ENCODE peak calls at places on chromosomes 1 and 21, in four cellular contexts. B is tibial artery; D is GM20000; G is CD4-positive, alpha-beta T cell. F is an unnamed sample.

GRCh38 chr1:97186381-97186780 is 464.8 kb downstream of the PTBP2 start:
- DNase-seq in B (no peak), D (no peak), G (no peak), F (no peak)

GRCh38 chr1:44237721-44238457 is 24.6 kb downstream of the DMAP1 start:
- DNase-seq in B (peak), D (peak), G (no peak), F (peak)

GRCh38 chr1:151935154-151935553 is 25.8 kb upstream of the THEM4 start:
- DNase-seq in B (no peak), D (no peak), G (no peak), F (no peak)

GRCh38 chr21:29187939-29188338 is 57.5 kb downstream of the MAP3K7CL start:
- DNase-seq in B (no peak), D (no peak), G (no peak), F (no peak)

GRCh38 chr1:143611159-143611558 is 360.6 kb downstream of the FAM72C start:
- DNase-seq in B (no peak), D (no peak), G (no peak), F (no peak)

GRCh38 chr21:36134820-36135390 is at the start of gene CBR3:
- DNase-seq in B (peak), D (peak), G (peak), F (peak)

GRCh38 chr1:8211251-8211619 is 106.7 kb upstream of the SLC45A1 start:
- DNase-seq in B (no peak), D (no peak), G (no peak), F (no peak)

GRCh38 chr21:38228115-38228514 is 28.7 kb upstream of the KCNJ15 start:
- DNase-seq in B (no peak), D (no peak), G (no peak), F (no peak)

GRCh38 chr1:22431965-22432364 is 19.7 kb upstream of the ZBTB40 start:
- DNase-seq in B (no peak), D (no peak), G (no peak), F (no peak)

GRCh38 chr1:105652109-105652508 is 1404.4 kb upstream of the PRMT6 start:
- DNase-seq in B (no peak), D (no peak), G (no peak), F (no peak)

GRCh38 chr1:118978914-118979701 is 9.0 kb downstream of the TBX15 start:
- DNase-seq in B (no peak), D (no peak), G (no peak), F (no peak)

GRCh38 chr1:219788091-219788490 is 140.3 kb downstream of the SLC30A10 start:
- DNase-seq in B (no peak), D (no peak), G (no peak), F (no peak)

GRCh38 chr21:38839683-38840286 is 34.1 kb downstream of the ETS2 start:
- DNase-seq in B (no peak), D (no peak), G (no peak), F (no peak)

GRCh38 chr1:212595787-212596714 is 12.5 kb upstream of the ATF3 start:
- DNase-seq in B (no peak), D (peak), G (no peak), F (no peak)

GRCh38 chr1:85818371-85818770 is 110.1 kb upstream of the ZNHIT6 start:
- DNase-seq in B (no peak), D (no peak), G (no peak), F (no peak)

DNA sequence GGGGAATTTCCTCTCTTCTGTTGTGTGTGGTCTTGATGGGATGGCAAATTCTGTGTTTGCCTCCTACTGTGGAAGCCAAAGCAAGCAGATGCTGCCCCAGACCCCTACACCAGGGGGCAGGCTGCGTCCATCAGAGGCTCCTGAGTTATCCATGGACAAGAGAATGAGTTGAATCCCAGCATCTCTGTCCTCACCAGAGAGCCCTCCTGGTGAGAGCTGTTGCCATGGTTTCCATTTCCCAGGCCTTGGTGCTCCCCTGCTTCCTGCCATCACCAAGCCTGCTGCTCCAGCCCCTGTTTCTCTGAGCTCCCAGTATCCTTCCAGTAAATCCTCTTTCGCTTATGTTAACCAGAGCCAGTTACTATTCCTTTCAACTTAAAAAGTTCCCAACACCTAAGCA is 20.4 kb upstream of the GNG12 start:
- DNase-seq in B (no peak), D (peak), G (no peak), F (peak)
- TF ChIP-seq CTCF in B (peak), D (no peak), G (no peak), F (peak)

GRCh38 chr21:39867198-39867650 is at the start of gene PCP4:
- DNase-seq in B (peak), D (peak), G (no peak), F (peak)
- TF ChIP-seq CTCF in B (peak), D (peak), G (peak), F (peak)

GRCh38 chr21:42849759-42850412 is 29.5 kb downstream of the WDR4 start:
- DNase-seq in B (no peak), D (no peak), G (no peak), F (no peak)

GRCh38 chr21:42851812-42852665 is 27.3 kb downstream of the WDR4 start:
- DNase-seq in B (no peak), D (no peak), G (no peak), F (no peak)

GRCh38 chr21:42850463-42850862 is 28.9 kb downstream of the WDR4 start:
- DNase-seq in B (no peak), D (no peak), G (no peak), F (no peak)

GRCh38 chr21:42848932-42849758 is 30.2 kb downstream of the WDR4 start:
- DNase-seq in B (no peak), D (no peak), G (no peak), F (no peak)

GRCh38 chr21:42850866-42851391 is 28.4 kb downstream of the WDR4 start:
- DNase-seq in B (no peak), D (peak), G (peak), F (no peak)
- TF ChIP-seq CTCF in B (no peak), D (peak), G (peak), F (peak)

GRCh38 chr1:214415131-214415530 is 134.2 kb downstream of the SMYD2 start:
- DNase-seq in B (no peak), D (no peak), G (no peak), F (no peak)

GRCh38 chr1:214418380-214418779 is 133.0 kb downstream of the PTPN14 start:
- DNase-seq in B (no peak), D (no peak), G (no peak), F (no peak)

GRCh38 chr1:214419650-214420049 is 131.8 kb downstream of the PTPN14 start:
- DNase-seq in B (no peak), D (no peak), G (no peak), F (no peak)

GRCh38 chr1:214416417-214417212 is 134.8 kb downstream of the PTPN14 start:
- DNase-seq in B (no peak), D (no peak), G (no peak), F (no peak)

DNA sequence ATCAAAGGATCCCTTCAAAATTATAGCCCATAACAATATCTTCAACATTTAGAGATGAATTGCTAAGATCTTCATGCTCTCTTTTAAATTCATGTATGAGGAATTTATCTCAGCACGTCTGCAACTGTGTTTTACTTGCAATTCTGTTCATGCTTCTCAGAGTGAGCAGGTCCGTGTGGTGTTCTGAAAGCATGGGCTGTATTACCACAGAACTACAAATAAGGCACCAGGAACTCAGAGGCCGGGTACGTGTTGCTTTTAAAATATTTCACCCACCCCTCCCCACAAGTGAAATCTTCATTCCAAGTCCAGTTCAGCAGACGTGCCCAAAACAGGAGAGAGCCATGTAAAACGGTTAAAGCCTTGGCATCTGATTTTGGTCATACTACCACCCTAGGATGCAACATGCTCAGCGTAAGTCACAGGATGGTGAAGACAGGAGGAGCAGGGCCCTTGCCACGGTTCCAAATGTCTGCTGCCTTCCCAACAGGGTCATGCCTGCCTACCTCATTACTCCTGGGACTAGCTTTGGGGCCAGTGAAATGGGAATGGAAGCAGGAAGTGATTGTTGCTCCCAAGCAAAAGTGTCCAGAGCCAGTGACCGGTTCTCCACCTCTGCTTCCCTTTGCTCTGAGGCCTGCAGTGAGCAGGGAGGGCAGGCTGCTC is 133.7 kb downstream of the PTPN14 start:
- DNase-seq in B (peak), D (no peak), G (no peak), F (no peak)
- TF ChIP-seq CTCF in B (no peak), D (no peak), G (no peak), F (no peak)

GRCh38 chr1:28258628-28259251 is 578 bp upstream of the SESN2 start:
- DNase-seq in B (no peak), D (no peak), G (no peak), F (no peak)
- TF ChIP-seq CTCF in B (no peak), D (no peak), G (no peak), F (no peak)

GRCh38 chr1:16918371-16918770 is 3.4 kb upstream of the CROCC start:
- DNase-seq in B (no peak), D (no peak), G (no peak), F (no peak)

GRCh38 chr1:16913866-16914662 is 7.7 kb upstream of the CROCC start:
- DNase-seq in B (peak), D (peak), G (peak), F (peak)

GRCh38 chr1:16913616-16913865 is 8.2 kb upstream of the CROCC start:
- DNase-seq in B (no peak), D (no peak), G (no peak), F (no peak)

GRCh38 chr1:16920951-16921350 is 780 bp upstream of the CROCC start:
- DNase-seq in B (no peak), D (no peak), G (no peak), F (no peak)

GRCh38 chr1:16915627-16915973 is 6.1 kb upstream of the CROCC start:
- DNase-seq in B (peak), D (no peak), G (no peak), F (no peak)
- TF ChIP-seq CTCF in B (no peak), D (no peak), G (no peak), F (no peak)

GRCh38 chr1:218254296-218254918 is 30.7 kb upstream of the RRP15 start:
- DNase-seq in B (no peak), D (no peak), G (no peak), F (no peak)

GRCh38 chr1:218249757-218250156 is 35.3 kb upstream of the RRP15 start:
- DNase-seq in B (no peak), D (no peak), G (no peak), F (no peak)

GRCh38 chr1:218247339-218247738 is 37.8 kb upstream of the RRP15 start:
- DNase-seq in B (no peak), D (no peak), G (no peak), F (no peak)

GRCh38 chr1:218250492-218250891 is 34.6 kb upstream of the RRP15 start:
- DNase-seq in B (no peak), D (no peak), G (no peak), F (no peak)
- TF ChIP-seq CTCF in B (no peak), D (no peak), G (no peak), F (no peak)

F was measured in progenitor cell of endocrine pancreas.